ENCODE peak calls at places on chromosome 14, in nine cellular contexts. K is HCT116; E is CD4-positive, CD25-positive, alpha-beta regulatory T cell; A is lung; Z is kidney; B is CD8-positive, alpha-beta T cell; X is neural progenitor cell; I is mucosa of descending colon; F is transverse colon. G is an unnamed sample. For H3K4me1, the result is how much of the 10 kb centered on the place peaks cover.

GRCh38 chr14:58167891-58168290 is 15.9 kb upstream of the ARMH4 start:
- DNase-seq in B (no peak), I (no peak), E (no peak), Z (no peak), F (no peak), K (no peak), A (no peak), X (no peak), G (no peak)

GRCh38 chr14:79659995-79660975 is 551.0 kb downstream of the DIO2 start:
- DNase-seq in E (no peak), K (no peak), B (no peak), F (no peak), X (no peak), A (no peak), I (no peak), Z (no peak), G (no peak)

GRCh38 chr14:39431416-39432178 is 636 bp downstream of the FBXO33 start:
- DNase-seq in F (peak), X (peak), A (peak), E (peak), Z (peak), B (peak), K (peak), I (peak), G (peak)

GRCh38 chr14:55580401-55581010 is 499 bp downstream of the KTN1 start:
- DNase-seq in F (peak), I (peak), X (peak), B (peak), Z (peak), E (peak), A (peak), K (no peak), G (peak)

GRCh38 chr14:92647499-92648279 is 100.7 kb downstream of the LGMN start:
- DNase-seq in I (no peak), X (no peak), E (no peak), Z (peak), F (no peak), K (no peak), A (no peak), B (no peak), G (no peak)

GRCh38 chr14:76271371-76271770 is 104.6 kb upstream of the ESRRB start:
- DNase-seq in I (no peak), A (no peak), K (no peak), Z (no peak), F (no peak), B (no peak), E (no peak), X (no peak), G (no peak)

GRCh38 chr14:91269076-91269991 is 24.8 kb upstream of the GPR68 start:
- DNase-seq in X (no peak), B (no peak), F (peak), A (no peak), E (no peak), K (no peak), I (peak), Z (peak), G (peak)

GRCh38 chr14:68576031-68576430 is 216.8 kb downstream of the ZFP36L1 start:
- DNase-seq in B (no peak), F (no peak), Z (no peak), E (no peak), X (no peak), I (no peak), A (no peak), K (no peak), G (no peak)

GRCh38 chr14:69281450-69282169 is 21.7 kb downstream of the GALNT16 start:
- DNase-seq in A (no peak), I (no peak), K (no peak), Z (peak), B (no peak), X (no peak), E (no peak), F (no peak), G (no peak)

GRCh38 chr14:21256539-21257394 is 12.5 kb downstream of the HNRNPC start:
- DNase-seq in E (no peak), F (no peak), A (no peak), I (no peak), B (no peak), X (no peak), K (no peak), Z (no peak), G (no peak)

GRCh38 chr14:67951529-67952120 is 132.0 kb downstream of the RAD51B start:
- DNase-seq in I (no peak), Z (no peak), B (no peak), X (no peak), A (no peak), F (no peak), K (no peak), E (no peak), G (no peak)

GRCh38 chr14:90968025-90968424 is 92.4 kb downstream of the RPS6KA5 start:
- DNase-seq in I (no peak), X (no peak), E (no peak), A (no peak), F (no peak), K (no peak), Z (no peak), B (no peak), G (no peak)

GRCh38 chr14:22423958-22424357 is 165.1 kb downstream of the DAD1 start:
- DNase-seq in E (no peak), B (no peak), X (no peak), I (no peak), K (no peak), A (no peak), F (no peak), Z (no peak), G (no peak)

GRCh38 chr14:51079085-51079484 is 15.8 kb downstream of the TRIM9 start:
- DNase-seq in K (no peak), Z (no peak), B (no peak), A (no peak), X (no peak), E (no peak), F (no peak), I (no peak), G (no peak)

GRCh38 chr14:81534510-81535074 is 939 bp upstream of the SEL1L start:
- DNase-seq in I (no peak), Z (no peak), X (no peak), B (no peak), A (no peak), E (no peak), K (no peak), F (no peak), G (no peak)

GRCh38 chr14:77580477-77580876 is 36.0 kb downstream of the SPTLC2 start:
- DNase-seq in I (no peak), Z (no peak), A (no peak), X (no peak), B (no peak), K (no peak), F (no peak), E (no peak), G (no peak)

DNA sequence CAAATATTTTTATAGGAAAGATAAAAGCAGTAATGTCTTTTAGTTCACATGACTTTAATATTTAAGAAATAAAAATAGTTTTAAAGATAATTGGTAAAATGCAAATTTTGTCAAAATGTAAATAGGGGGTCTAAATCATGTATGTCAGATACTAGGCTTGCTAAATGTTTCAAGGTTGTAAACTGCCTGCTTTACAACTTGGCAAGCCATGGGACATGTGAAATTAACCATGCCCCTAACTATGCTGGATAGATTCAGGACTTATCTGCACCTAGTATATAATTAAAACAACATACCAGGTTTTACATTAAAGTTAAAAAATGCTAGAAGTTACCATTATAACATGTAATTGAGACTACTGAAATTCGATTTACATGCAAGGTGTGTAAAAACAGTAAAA is 537.3 kb upstream of the MIS18BP1 start:
- DNase-seq in B (no peak), K (no peak), Z (no peak), I (no peak), A (no peak), F (no peak), E (no peak), X (no peak), G (no peak)
- H3K4me3 ChIP-seq in B (no peak), K (no peak), Z (no peak), I (no peak), A (no peak), F (no peak), E (no peak), X (no peak), G (no peak)

GRCh38 chr14:23572841-23573240 is 5.2 kb upstream of the AP1G2 start:
- DNase-seq in X (no peak), B (no peak), Z (no peak), I (no peak), K (no peak), A (no peak), F (no peak), E (no peak), G (no peak)

GRCh38 chr14:23572524-23572828 is 4.9 kb upstream of the AP1G2 start:
- DNase-seq in X (no peak), B (no peak), Z (no peak), K (no peak), E (no peak), I (no peak), F (no peak), A (no peak), G (no peak)

GRCh38 chr14:23573384-23573783 is 5.2 kb downstream of the JPH4 start:
- DNase-seq in I (no peak), A (no peak), K (no peak), B (no peak), E (no peak), Z (no peak), X (no peak), F (no peak), G (no peak)

GRCh38 chr14:23570806-23571483 is 3.4 kb upstream of the AP1G2 start:
- DNase-seq in A (no peak), F (no peak), B (no peak), E (no peak), I (no peak), Z (no peak), K (no peak), X (no peak), G (no peak)

DNA sequence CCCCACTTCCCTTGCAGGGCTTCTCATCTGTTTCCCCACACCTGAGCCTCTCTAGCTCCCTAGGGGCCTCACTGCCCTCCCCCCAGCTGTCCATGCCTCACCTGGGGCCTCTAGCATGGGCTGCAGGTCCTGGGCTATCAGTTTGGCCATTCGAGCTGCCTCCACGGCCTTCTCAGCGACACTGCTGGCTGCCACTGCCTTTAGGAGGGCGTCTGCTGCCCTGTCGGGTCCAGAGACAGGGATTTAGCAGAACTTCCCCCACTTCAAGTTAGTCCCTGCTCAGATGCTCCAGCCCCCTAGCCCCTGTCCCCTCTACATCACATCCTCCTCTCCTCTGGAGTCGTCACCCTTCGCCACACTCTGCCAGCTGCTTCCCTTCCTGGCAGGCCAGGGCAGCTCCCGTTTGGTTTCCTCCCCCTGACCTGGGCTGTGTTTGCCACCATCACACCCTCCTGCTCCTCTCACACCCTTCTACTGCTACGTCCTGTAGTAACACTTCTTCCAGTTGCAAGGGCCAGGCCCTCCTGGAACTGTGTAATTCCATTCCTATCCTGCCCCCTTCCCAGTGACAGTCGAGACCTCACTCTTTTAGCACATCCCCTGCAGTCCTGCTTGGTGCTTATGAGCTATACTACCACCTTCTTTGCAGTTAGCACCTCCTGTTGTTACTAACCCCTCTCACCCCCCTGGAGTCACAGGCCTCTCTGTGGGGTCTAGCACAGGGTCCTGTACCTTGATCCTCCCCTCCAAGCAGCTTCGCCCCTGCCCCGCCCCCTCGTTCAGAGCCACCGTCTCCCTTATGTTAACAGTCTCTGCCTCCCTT is 4.3 kb upstream of the AP1G2 start:
- DNase-seq in A (no peak), I (no peak), B (no peak), E (no peak), Z (no peak), K (no peak), F (no peak), X (no peak), G (no peak)
- H3K4me1 ChIP-seq in A (under half), I (under half), B (under half), E (under half), Z (under half), K (under half), F (under half), X (under half), G (under half)

DNA sequence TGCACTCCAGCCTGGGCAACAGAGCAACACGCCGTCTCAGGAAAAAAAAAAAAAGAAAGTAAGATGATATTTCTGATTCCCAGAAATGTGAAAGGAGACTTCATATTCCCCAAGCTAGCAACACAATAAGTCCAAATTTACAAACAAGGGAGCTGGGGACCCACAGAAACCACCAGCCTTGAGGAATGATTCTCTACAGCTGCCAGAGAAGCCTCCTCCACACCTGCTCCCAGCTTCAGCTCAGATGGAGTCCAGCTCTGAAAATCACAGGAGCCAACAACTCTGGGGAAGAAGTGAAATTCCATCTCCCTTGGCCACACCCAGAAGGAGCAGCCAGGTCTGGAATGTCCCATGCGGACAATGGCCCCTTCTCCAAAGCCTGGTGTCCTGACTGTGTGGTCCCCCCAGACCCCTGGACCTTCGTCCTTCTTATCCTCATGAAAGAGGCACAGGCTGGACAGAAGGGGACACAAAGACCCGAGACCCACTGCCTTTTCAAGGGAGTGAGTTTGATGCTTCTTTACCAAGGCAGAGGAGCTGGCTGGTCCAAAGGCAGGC is 45.4 kb downstream of the SYNE3 start:
- DNase-seq in Z (peak), A (no peak), K (no peak), F (no peak), E (no peak), X (no peak), I (no peak), B (no peak), G (no peak)
- H3K4me3 ChIP-seq in Z (no peak), A (no peak), K (no peak), F (no peak), E (no peak), X (no peak), I (no peak), B (no peak), G (no peak)

DNA sequence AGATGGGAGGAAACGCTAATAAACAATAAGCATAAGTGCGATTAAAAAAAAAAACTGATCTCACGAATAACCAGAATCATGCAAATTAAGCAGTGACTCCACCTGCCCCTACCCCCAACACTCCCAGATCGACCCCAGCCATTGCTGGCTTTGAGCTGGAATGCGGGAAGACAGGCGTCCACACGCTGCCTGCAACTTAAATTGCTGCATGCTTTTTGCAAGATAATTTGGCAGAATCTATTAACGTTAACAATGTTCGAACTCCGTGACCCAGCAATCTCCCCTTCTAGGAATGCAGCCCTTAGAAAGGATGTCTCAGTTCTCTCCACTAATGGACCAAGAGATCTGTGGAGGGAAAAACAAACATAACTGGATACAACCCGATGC is 946 bp upstream of the CKB start:
- DNase-seq in B (no peak), F (no peak), Z (no peak), I (no peak), X (no peak), A (no peak), K (no peak), E (no peak), G (no peak)
- H3K4me1 ChIP-seq in B (under half), F (half or more), Z (under half), I (half or more), X (under half), A (under half), K (under half), E (under half), G (under half)

GRCh38 chr14:50001146-50001998 is 108.5 kb downstream of the ARF6 start:
- DNase-seq in X (no peak), E (peak), K (peak), F (peak), A (peak), I (peak), Z (peak), B (peak), G (peak)
- H3K4me3 ChIP-seq in X (no peak), E (peak), K (peak), F (peak), A (no peak), I (no peak), Z (peak), B (peak), G (no peak)

DNA sequence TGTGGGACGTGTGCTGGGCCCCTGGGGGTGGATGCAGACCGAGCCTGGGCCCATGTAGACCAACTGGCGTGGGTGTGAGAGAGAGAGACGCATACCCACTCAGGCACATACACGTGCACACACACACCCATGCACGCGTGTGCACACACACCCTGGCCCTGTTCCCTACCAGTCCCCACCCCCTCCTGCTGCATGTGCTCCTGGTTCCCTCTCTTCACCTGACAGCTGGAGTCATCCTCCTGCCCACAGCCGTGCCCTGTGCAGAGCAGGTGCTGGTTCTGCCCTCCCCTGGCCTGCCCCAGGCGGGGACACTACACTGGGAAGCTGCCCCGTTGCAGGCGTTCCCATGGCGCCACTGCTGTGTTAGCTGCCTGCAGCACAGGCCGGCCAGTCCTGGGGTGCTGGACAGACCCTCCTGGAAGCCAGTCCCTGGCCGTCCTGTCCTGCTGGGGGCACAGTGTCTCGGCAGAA is 18.5 kb downstream of the PACS2 start:
- DNase-seq in Z (peak), E (no peak), X (no peak), B (no peak), K (no peak), I (no peak), F (no peak), A (no peak), G (no peak)
- H3K4me1 ChIP-seq in Z (under half), E (under half), X (under half), B (under half), K (under half), I (under half), F (under half), A (under half), G (under half)

G was measured in SJSA1.